ENCODE peak calls at places on chromosomes 13 and 19, in eight cellular contexts. Z, P, E, B, A, C, Y and Q are unnamed samples.

GRCh38 chr19:17616961-17617806 is 61.7 kb downstream of the COLGALT1 start:
- DNase-seq in Z (no peak), P (peak), E (no peak), B (no peak), A (peak), C (no peak), Y (no peak), Q (no peak)

GRCh38 chr19:30307191-30307974 is 64.8 kb upstream of the ZNF536 start:
- DNase-seq in Z (no peak), P (no peak), E (no peak), B (no peak), A (no peak), C (no peak), Y (no peak), Q (no peak)

GRCh38 chr19:54035215-54036178 is 28.2 kb downstream of the VSTM1 start:
- DNase-seq in Z (no peak), P (peak), E (no peak), B (peak), A (no peak), C (peak), Y (no peak), Q (no peak)

GRCh38 chr19:17555929-17556813 is 722 bp downstream of the COLGALT1 start:
- DNase-seq in Z (no peak), P (peak), E (peak), B (peak), A (peak), C (no peak), Y (no peak), Q (no peak)

GRCh38 chr13:64333888-64334287 is 2896.2 kb downstream of the PCDH9 start:
- DNase-seq in Z (no peak), P (no peak), E (no peak), B (no peak), A (no peak), C (no peak), Y (no peak), Q (no peak)

GRCh38 chr19:33740811-33741396 is 55.8 kb upstream of the KCTD15 start:
- DNase-seq in Z (no peak), P (peak), E (peak), B (peak), A (peak), C (no peak), Y (peak), Q (no peak)

GRCh38 chr13:101930331-101930730 is 471.5 kb downstream of the FGF14 start:
- DNase-seq in Z (no peak), P (no peak), E (no peak), B (no peak), A (no peak), C (no peak), Y (no peak), Q (no peak)

GRCh38 chr19:30634431-30634830 is 262.2 kb downstream of the ZNF536 start:
- DNase-seq in Z (no peak), P (no peak), E (no peak), B (no peak), A (no peak), C (no peak), Y (no peak), Q (no peak)

GRCh38 chr19:11377237-11377636 is 2.8 kb downstream of the SWSAP1 start:
- DNase-seq in Z (no peak), P (peak), E (no peak), B (peak), A (peak), C (peak), Y (no peak), Q (no peak)

GRCh38 chr13:37944476-37945442 is 75.2 kb upstream of the TRPC4 start:
- DNase-seq in Z (no peak), P (no peak), E (no peak), B (no peak), A (no peak), C (no peak), Y (no peak), Q (no peak)

GRCh38 chr19:11420429-11420893 is 1.3 kb upstream of the RGL3 start:
- DNase-seq in Z (no peak), P (peak), E (no peak), B (no peak), A (no peak), C (no peak), Y (no peak), Q (no peak)

GRCh38 chr13:25169951-25170553 is 2.0 kb downstream of the AMER2 start:
- DNase-seq in Z (no peak), P (no peak), E (no peak), B (no peak), A (no peak), C (no peak), Y (no peak), Q (no peak)